ENCODE peak calls at places on chromosomes 16 and 17, in eight cellular contexts. T is HFF-Myc, L is fibroblast of the aortic adventitia, H is dorsolateral prefrontal cortex, D is foreskin keratinocyte, P is Calu3, X is transverse colon, R is D721Med. Q is an unnamed sample.

GRCh38 chr17:15348030-15348429 is 6.6 kb upstream of the TEKT3 start:
- DNase-seq in L (peak), H (no peak), R (no peak), T (no peak), P (no peak), X (peak), D (peak), Q (no peak)

GRCh38 chr16:89409161-89409711 is 81.1 kb downstream of the ANKRD11 start:
- DNase-seq in H (no peak), X (peak), R (no peak), P (no peak), L (peak), D (peak), T (no peak), Q (no peak)

GRCh38 chr17:65163990-65164495 is 26.9 kb downstream of the RGS9 start:
- DNase-seq in T (peak), X (peak), H (no peak), D (peak), P (peak), R (no peak), L (no peak), Q (peak)

GRCh38 chr16:87066695-87067556 is 250.3 kb downstream of the C16orf95 start:
- DNase-seq in R (no peak), P (no peak), H (no peak), D (no peak), T (no peak), X (no peak), L (no peak), Q (no peak)

GRCh38 chr17:80272366-80272765 is 11.7 kb downstream of the RNF213 start:
- DNase-seq in T (no peak), L (no peak), P (no peak), R (no peak), D (no peak), X (no peak), H (no peak), Q (no peak)

GRCh38 chr17:9929873-9930272 is 24.8 kb upstream of the RCVRN start:
- DNase-seq in T (no peak), P (no peak), D (no peak), L (no peak), H (no peak), R (no peak), X (no peak), Q (no peak)

GRCh38 chr16:70715860-70716357 is 30.1 kb upstream of the MTSS2 start:
- DNase-seq in R (no peak), H (no peak), L (peak), T (peak), X (no peak), P (no peak), D (no peak), Q (no peak)

GRCh38 chr17:32960815-32961214 is 30.8 kb upstream of the SPACA3 start:
- DNase-seq in L (no peak), T (peak), H (no peak), P (no peak), R (no peak), D (no peak), X (no peak), Q (no peak)

GRCh38 chr16:75011634-75012307 is 12.9 kb downstream of the ZNRF1 start:
- DNase-seq in X (no peak), D (peak), T (peak), R (no peak), P (peak), H (no peak), L (peak), Q (no peak)

GRCh38 chr16:85015481-85016177 is 4.3 kb upstream of the ZDHHC7 start:
- DNase-seq in D (no peak), P (peak), L (peak), X (no peak), T (no peak), R (no peak), H (no peak), Q (no peak)

GRCh38 chr17:74185786-74186185 is 17.7 kb upstream of the RPL38 start:
- DNase-seq in R (no peak), X (no peak), T (no peak), L (no peak), P (no peak), D (no peak), H (no peak), Q (no peak)

GRCh38 chr16:51621610-51622009 is 470.5 kb upstream of the SALL1 start:
- DNase-seq in R (no peak), H (no peak), P (no peak), D (peak), X (no peak), T (no peak), L (no peak), Q (no peak)

GRCh38 chr16:22077700-22078313 is 14.5 kb upstream of the VWA3A start:
- DNase-seq in X (peak), T (peak), H (no peak), R (peak), D (no peak), L (peak), P (peak), Q (peak)

GRCh38 chr16:57739756-57740422 is 4.3 kb downstream of the KATNB1 start:
- DNase-seq in T (no peak), P (no peak), D (peak), L (no peak), R (no peak), X (no peak), H (no peak), Q (no peak)

GRCh38 chr16:28293589-28293935 is 1.2 kb downstream of the SBK1 start:
- DNase-seq in D (no peak), X (no peak), R (no peak), P (no peak), L (no peak), T (no peak), H (no peak), Q (no peak)

GRCh38 chr17:18107061-18107460 is 1.5 kb upstream of the MYO15A start:
- DNase-seq in H (no peak), T (no peak), X (no peak), R (no peak), P (no peak), L (no peak), D (no peak), Q (no peak)

GRCh38 chr16:79651363-79651762 is 50.8 kb upstream of the MAF start:
- DNase-seq in H (no peak), R (no peak), T (no peak), P (peak), D (peak), L (peak), X (peak), Q (no peak)

GRCh38 chr16:89619880-89620279 is 6.4 kb downstream of the DPEP1 start:
- DNase-seq in T (no peak), D (no peak), R (no peak), P (no peak), H (no peak), X (no peak), L (peak), Q (no peak)

GRCh38 chr17:82089723-82090548 is 8.1 kb downstream of the FASN start:
- DNase-seq in L (no peak), X (no peak), D (no peak), H (no peak), R (no peak), T (no peak), P (no peak), Q (no peak)

GRCh38 chr17:28474035-28474640 is 694 bp downstream of the SLC13A2 start:
- DNase-seq in L (no peak), X (no peak), H (no peak), P (no peak), T (no peak), D (no peak), R (no peak), Q (no peak)

GRCh38 chr17:28499366-28499668 is 6.8 kb upstream of the FOXN1 start:
- DNase-seq in X (peak), L (no peak), R (no peak), D (no peak), P (no peak), H (no peak), T (no peak), Q (no peak)

GRCh38 chr16:582614-583331 is 7.1 kb upstream of the RAB40C start:
- DNase-seq in T (no peak), P (no peak), L (no peak), X (no peak), D (no peak), H (no peak), R (no peak), Q (no peak)

GRCh38 chr16:2490190-2491105 is 15.5 kb downstream of the TBC1D24 start:
- DNase-seq in L (no peak), T (no peak), D (no peak), P (no peak), R (no peak), H (no peak), X (no peak), Q (no peak)

GRCh38 chr17:43813386-43813785 is 19.6 kb downstream of the MPP3 start:
- DNase-seq in D (no peak), X (no peak), L (no peak), P (no peak), H (no peak), R (no peak), T (no peak), Q (no peak)

GRCh38 chr17:42247734-42248133 is 28.5 kb downstream of the STAT5B start:
- DNase-seq in P (peak), H (no peak), D (peak), X (no peak), T (peak), L (peak), R (no peak), Q (no peak)

GRCh38 chr17:41530062-41531048 is 2.2 kb upstream of the KRT19 start:
- DNase-seq in X (peak), D (no peak), H (no peak), L (peak), R (no peak), P (peak), T (peak), Q (no peak)

GRCh38 chr17:44959821-44960523 is 8.1 kb downstream of the C1QL1 start:
- DNase-seq in R (peak), X (no peak), P (no peak), H (no peak), D (no peak), L (no peak), T (no peak), Q (no peak)

GRCh38 chr16:52386694-52387093 is 160.2 kb downstream of the TOX3 start:
- DNase-seq in P (no peak), X (no peak), R (no peak), T (no peak), L (no peak), H (no peak), D (no peak), Q (no peak)

GRCh38 chr17:13212861-13213260 is 195.0 kb upstream of the ELAC2 start:
- DNase-seq in R (no peak), T (no peak), L (no peak), X (no peak), P (no peak), D (no peak), H (no peak), Q (no peak)

GRCh38 chr17:79942591-79943353 is 92.9 kb downstream of the TBC1D16 start:
- DNase-seq in T (no peak), R (no peak), L (no peak), D (no peak), H (peak), P (no peak), X (peak), Q (peak)

GRCh38 chr17:72591500-72592241 is 470.9 kb downstream of the SOX9 start:
- DNase-seq in D (peak), R (no peak), P (no peak), L (peak), X (no peak), T (no peak), H (no peak), Q (no peak)

GRCh38 chr16:75617121-75617520 is 6.0 kb downstream of the ADAT1 start:
- DNase-seq in P (no peak), X (no peak), T (no peak), H (no peak), L (no peak), R (no peak), D (no peak), Q (no peak)

GRCh38 chr17:34797724-34798123 is 163.5 kb downstream of the CCT6B start:
- DNase-seq in H (no peak), P (peak), T (no peak), L (peak), R (no peak), X (no peak), D (no peak), Q (no peak)

GRCh38 chr16:73186752-73187151 is 138.8 kb upstream of the ZFHX3 start:
- DNase-seq in D (no peak), T (no peak), L (no peak), P (no peak), R (no peak), X (no peak), H (no peak), Q (no peak)

GRCh38 chr17:44314869-44315661 is 6.7 kb downstream of the RUNDC3A start:
- DNase-seq in P (peak), T (no peak), L (no peak), H (no peak), R (no peak), D (peak), X (peak), Q (no peak)

GRCh38 chr16:57627184-57627871 is 1.1 kb upstream of the ADGRG1 start:
- DNase-seq in L (peak), R (no peak), P (peak), H (no peak), T (peak), D (peak), X (no peak), Q (no peak)

GRCh38 chr17:41322264-41322902 is 6.9 kb upstream of the KRTAP17-1 start:
- DNase-seq in P (no peak), D (peak), T (peak), L (peak), X (no peak), H (no peak), R (no peak), Q (no peak)

GRCh38 chr16:66874079-66874775 is 6.1 kb upstream of the PDP2 start:
- DNase-seq in P (no peak), X (no peak), H (no peak), D (no peak), R (no peak), T (no peak), L (peak), Q (no peak)

GRCh38 chr17:71024172-71024571 is 854.8 kb downstream of the KCNJ2 start:
- DNase-seq in T (no peak), R (no peak), X (no peak), D (no peak), H (no peak), L (no peak), P (no peak), Q (no peak)

DNA sequence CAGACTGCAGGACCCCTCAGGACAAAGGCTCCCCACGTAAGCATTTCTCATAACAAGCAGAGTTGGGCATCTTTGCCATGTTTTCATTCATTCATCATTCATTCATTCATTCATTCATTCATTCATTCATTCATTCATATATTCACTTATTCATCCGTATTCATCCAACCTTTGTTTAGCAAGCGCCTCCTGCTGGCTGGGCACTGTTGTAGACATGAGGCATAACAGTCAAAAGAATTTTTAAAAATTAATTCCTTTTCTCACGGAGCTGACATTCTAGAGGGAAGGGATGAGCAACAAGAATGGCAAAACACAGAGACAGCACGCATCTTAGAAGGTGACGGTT is 351.7 kb upstream of the TNRC6C start:
- DNase-seq in R (no peak), X (no peak), T (no peak), H (no peak), L (no peak), D (no peak), P (no peak), Q (no peak)
- TF ChIP-seq CTCF in R (peak), X (peak), T (peak), H (no peak), L (no peak), D (no peak), P (no peak), Q (no peak)

GRCh38 chr17:39077874-39078273 is 73.6 kb downstream of the PLXDC1 start:
- DNase-seq in H (no peak), D (no peak), P (no peak), R (no peak), L (no peak), X (no peak), T (no peak), Q (no peak)
- TF ChIP-seq CTCF in H (no peak), D (peak), P (no peak), R (no peak), L (no peak), X (no peak), T (peak), Q (no peak)

GRCh38 chr17:409848-410673 is 57.5 kb upstream of the RPH3AL start:
- DNase-seq in L (peak), P (peak), X (peak), D (peak), H (peak), R (peak), T (peak), Q (peak)
- TF ChIP-seq CTCF in L (no peak), P (no peak), X (no peak), D (no peak), H (no peak), R (no peak), T (no peak), Q (no peak)

GRCh38 chr16:49615606-49616005 is 240.3 kb downstream of the ZNF423 start:
- DNase-seq in L (no peak), P (no peak), T (no peak), D (no peak), H (no peak), X (no peak), R (no peak), Q (no peak)
- TF ChIP-seq CTCF in L (no peak), P (no peak), T (no peak), D (no peak), H (no peak), X (no peak), R (no peak), Q (no peak)

DNA sequence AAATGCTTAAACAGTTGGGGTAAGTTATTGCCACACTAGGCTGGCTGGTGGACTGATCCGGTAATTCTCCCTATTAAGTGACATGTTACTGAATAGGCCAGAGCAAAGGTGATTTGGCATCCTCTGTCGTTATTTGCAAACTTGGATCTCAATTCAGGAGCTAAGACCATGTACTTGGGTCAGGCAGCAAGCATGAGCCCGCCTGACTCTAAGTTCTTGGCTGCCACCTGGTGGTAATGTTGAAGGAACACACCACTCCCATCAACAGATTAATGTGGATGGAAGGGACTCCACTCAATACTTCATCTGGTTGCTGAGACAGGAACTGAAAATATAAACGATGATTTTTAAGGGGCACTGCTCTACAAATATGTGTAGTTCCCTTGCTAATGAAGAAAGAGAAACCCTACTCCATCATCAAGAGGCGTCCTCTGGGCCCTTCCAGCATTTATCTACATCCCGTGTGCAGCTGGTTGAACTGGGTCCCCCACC is 70.8 kb downstream of the EMP2 start:
- DNase-seq in D (peak), R (peak), X (peak), L (peak), H (no peak), T (peak), P (peak), Q (no peak)
- TF ChIP-seq CTCF in D (peak), R (peak), X (peak), L (peak), H (peak), T (peak), P (peak), Q (peak)

GRCh38 chr17:46166692-46167249 is 26.5 kb downstream of the KANSL1 start:
- DNase-seq in D (no peak), P (no peak), X (no peak), H (no peak), R (no peak), T (no peak), L (no peak), Q (no peak)

GRCh38 chr17:46162871-46163270 is 30.4 kb downstream of the KANSL1 start:
- DNase-seq in X (no peak), D (no peak), R (no peak), L (no peak), T (no peak), P (no peak), H (no peak), Q (no peak)

GRCh38 chr17:46167267-46167666 is 26.0 kb downstream of the KANSL1 start:
- DNase-seq in L (no peak), H (no peak), X (no peak), R (no peak), P (no peak), T (no peak), D (no peak), Q (no peak)

GRCh38 chr17:46163316-46163715 is 29.9 kb downstream of the KANSL1 start:
- DNase-seq in R (no peak), X (no peak), H (no peak), T (no peak), P (no peak), L (no peak), D (peak), Q (no peak)

GRCh38 chr17:46163929-46164594 is 29.2 kb downstream of the KANSL1 start:
- DNase-seq in X (no peak), D (peak), L (no peak), H (no peak), R (no peak), P (no peak), T (no peak), Q (no peak)
- TF ChIP-seq CTCF in X (no peak), D (no peak), L (no peak), H (no peak), R (no peak), P (no peak), T (no peak), Q (no peak)